ENCODE peak calls at places on chromosomes 3 and 15, in nine cellular contexts. L is endodermal cell, Q is breast epithelium, K is fibroblast of lung, U is upper lobe of left lung, X is right atrium auricular region, D is brain microvascular endothelial cell, W is H1, E is transverse colon. B is an unnamed sample.

GRCh38 chr3:190319660-190320059 is 2.6 kb downstream of the CLDN1 start:
- DNase-seq in L (no peak), W (no peak), Q (no peak), E (no peak), D (no peak), X (no peak), U (no peak), K (peak; percentile 18), B (no peak)

GRCh38 chr15:62517541-62517940 is 352.5 kb upstream of the C2CD4B start:
- DNase-seq in X (no peak), Q (no peak), W (no peak), K (peak; percentile 33), L (no peak), U (no peak), E (no peak), D (no peak), B (no peak)

GRCh38 chr3:32952369-32953067 is 1.1 kb downstream of the CCR4 start:
- DNase-seq in K (no peak), X (no peak), E (no peak), L (no peak), U (no peak), D (no peak), Q (no peak), W (no peak), B (no peak)

GRCh38 chr15:98903377-98904018 is 104.1 kb downstream of the PGPEP1L start:
- DNase-seq in U (no peak), L (no peak), E (no peak), D (peak; percentile 83), K (peak; percentile 87), Q (no peak), W (no peak), X (no peak), B (no peak)

GRCh38 chr15:91783001-91783400 is 70.5 kb upstream of the SLCO3A1 start:
- DNase-seq in X (no peak), L (no peak), Q (no peak), W (no peak), D (no peak), K (no peak), E (no peak), U (no peak), B (no peak)

GRCh38 chr3:134904796-134905646 is 110.0 kb downstream of the EPHB1 start:
- DNase-seq in K (peak; percentile 40), W (no peak), X (no peak), L (peak; percentile 52), Q (no peak), U (no peak), D (no peak), E (no peak), B (no peak)

GRCh38 chr3:153400641-153401040 is 238.6 kb downstream of the RAP2B start:
- DNase-seq in K (no peak), Q (no peak), U (no peak), W (no peak), D (no peak), L (no peak), X (no peak), E (no peak), B (no peak)

GRCh38 chr15:94972314-94972713 is 741.0 kb downstream of the MCTP2 start:
- DNase-seq in K (peak; percentile 15), L (peak; percentile 86), E (no peak), U (no peak), W (no peak), D (peak; percentile 3), X (no peak), Q (no peak), B (peak; percentile 47)

GRCh38 chr15:45641374-45641778 is 6.5 kb downstream of the SQOR start:
- DNase-seq in W (no peak), U (no peak), D (peak; percentile 80), L (no peak), Q (no peak), E (peak; percentile 73), K (peak; percentile 72), X (no peak), B (peak; percentile 83)

GRCh38 chr3:39962566-39962965 is 153.2 kb downstream of the MYRIP start:
- DNase-seq in Q (no peak), E (no peak), X (no peak), K (peak; percentile 14), D (no peak), U (no peak), W (no peak), L (no peak), B (no peak)

GRCh38 chr15:61030451-61030850 is 198.7 kb downstream of the RORA start:
- DNase-seq in K (peak; percentile 29), E (no peak), W (no peak), D (no peak), U (no peak), Q (no peak), L (no peak), X (no peak), B (no peak)

GRCh38 chr15:81292516-81293001 is 31.4 kb downstream of the STARD5 start:
- DNase-seq in K (no peak), E (peak; percentile 71), Q (no peak), L (no peak), U (no peak), W (no peak), X (no peak), D (no peak), B (no peak)

GRCh38 chr3:132006605-132007204 is 28.1 kb downstream of the CPNE4 start:
- DNase-seq in Q (no peak), U (no peak), X (no peak), D (peak; percentile 23), E (peak; percentile 12), W (no peak), L (peak; percentile 84), K (peak; percentile 14), B (no peak)

GRCh38 chr15:37900286-37901221 is 33.9 kb upstream of the TMCO5A start:
- DNase-seq in D (peak; percentile 56), K (peak; percentile 64), W (no peak), E (no peak), L (no peak), X (no peak), U (no peak), Q (no peak), B (no peak)

GRCh38 chr3:170059447-170059846 is 21.7 kb downstream of the GPR160 start:
- DNase-seq in W (no peak), D (no peak), L (no peak), E (no peak), Q (no peak), X (no peak), K (no peak), U (no peak), B (no peak)

GRCh38 chr15:80228959-80229610 is 22.9 kb downstream of the CTXND1 start:
- DNase-seq in K (peak; percentile 69), E (no peak), D (peak; percentile 26), W (no peak), Q (no peak), U (peak; percentile 46), X (no peak), L (no peak), B (peak; percentile 23)

GRCh38 chr15:40471778-40472130 is 970 bp downstream of the CHST14 start:
- DNase-seq in L (no peak), W (peak; percentile 29), K (no peak), U (no peak), X (no peak), E (peak; percentile 23), D (no peak), Q (no peak), B (no peak)

GRCh38 chr3:71109241-71109976 is 474.1 kb downstream of the FOXP1 start:
- DNase-seq in K (peak; percentile 83), L (no peak), X (no peak), D (peak; percentile 73), E (no peak), Q (no peak), W (no peak), U (no peak), B (no peak)

GRCh38 chr3:171825222-171825828 is 15.0 kb upstream of the PLD1 start:
- DNase-seq in D (peak; percentile 87), K (peak; percentile 84), X (no peak), Q (no peak), U (no peak), W (no peak), E (no peak), L (no peak), B (no peak)

GRCh38 chr3:172153335-172153861 is 114.0 kb downstream of the FNDC3B start:
- DNase-seq in K (peak; percentile 100), L (peak; percentile 59), X (peak; percentile 96), D (peak; percentile 100), E (peak; percentile 87), W (no peak), U (no peak), Q (peak; percentile 82), B (peak; percentile 96)

DNA sequence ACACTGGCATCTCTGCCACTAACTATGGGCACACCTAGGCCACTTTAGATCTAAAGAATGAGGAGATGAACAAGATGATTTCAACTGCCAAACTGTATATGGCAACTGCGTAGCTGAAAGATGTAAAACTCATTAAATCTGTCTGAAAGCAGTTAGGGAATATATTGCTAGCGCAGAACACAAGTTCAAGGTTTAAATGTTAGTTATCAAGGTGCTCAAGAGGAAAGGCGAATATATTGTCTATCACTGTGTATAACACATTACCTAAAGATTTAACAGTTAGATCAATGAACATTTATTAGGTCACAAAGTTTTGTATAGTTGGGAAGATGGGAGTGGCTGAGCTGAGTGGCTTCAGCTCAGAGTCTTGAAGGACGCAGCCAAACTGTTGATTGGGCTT is 33.9 kb upstream of the PSMD6 start:
- DNase-seq in K (no peak), E (no peak), X (no peak), Q (no peak), D (no peak), W (no peak), U (no peak), L (no peak), B (no peak)
- TF ChIP-seq CTCF in K (no peak), E (no peak), X (no peak), Q (no peak), D (no peak), W (no peak), U (no peak), L (no peak), B (no peak)

DNA sequence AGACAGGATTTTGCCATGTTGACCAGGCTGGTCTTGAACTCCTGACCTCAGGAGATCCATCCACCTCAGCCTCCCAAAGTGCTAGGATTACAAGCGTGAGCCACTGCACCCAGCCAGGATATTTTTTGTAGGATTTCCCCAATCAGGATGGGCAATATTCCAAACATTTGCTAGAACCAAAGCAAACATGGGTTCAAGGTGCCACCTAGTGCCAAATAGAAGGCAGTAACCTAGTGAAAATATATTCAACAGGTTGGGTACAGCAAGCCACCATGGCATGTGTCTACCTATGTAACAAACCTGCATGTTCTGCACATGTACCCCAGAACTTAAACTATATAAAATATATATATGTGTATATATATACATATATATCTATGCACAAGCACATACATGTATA is 185.9 kb upstream of the CADM2 start:
- DNase-seq in X (no peak), E (no peak), W (no peak), U (no peak), D (no peak), L (no peak), Q (no peak), K (no peak), B (no peak)
- H3K4me3 ChIP-seq in X (no peak overlapping the region), E (no peak overlapping the region), W (no peak overlapping the region), U (no peak overlapping the region), D (no peak overlapping the region), L (no peak overlapping the region), Q (no peak overlapping the region), K (no peak overlapping the region), B (no peak overlapping the region)

GRCh38 chr3:177830411-177830849 is 633.1 kb upstream of the TBL1XR1 start:
- DNase-seq in E (no peak), W (no peak), D (no peak), X (no peak), K (peak; percentile 92), L (no peak), Q (no peak), U (no peak), B (no peak)
- H3K36me3 ChIP-seq in E (no peaks in the 10 kb centered on the region), W (no peaks in the 10 kb centered on the region), D (no peaks in the 10 kb centered on the region), X (no peaks in the 10 kb centered on the region), K (no peaks in the 10 kb centered on the region), L (no peaks in the 10 kb centered on the region), Q (no peaks in the 10 kb centered on the region), U (no peaks in the 10 kb centered on the region), B (no peaks in the 10 kb centered on the region)

GRCh38 chr3:59862686-59863085 is 812.9 kb upstream of the CFAP20DC start:
- DNase-seq in U (no peak), K (peak; percentile 95), X (no peak), E (no peak), D (peak; percentile 95), W (no peak), Q (no peak), L (no peak), B (peak; percentile 10)
- TF ChIP-seq CTCF in U (no peak), K (no peak), X (no peak), E (no peak), D (no peak), W (no peak), Q (no peak), L (no peak), B (no peak)